ENCODE peak calls at places on chromosome 12, in five cellular contexts. One of them, this sample, is unnamed.

GRCh38 chr12:5003025-5003666 is 40.5 kb upstream of the KCNA5 start:
- DNase-seq in fibroblast of lung: peak; percentile 40
- DNase-seq in NCI-H1417: peak; percentile 90
- DNase-seq in NAMALWA: peak; percentile 75
- DNase-seq in activated CD4-positive, alpha-beta T cell treated with anti-CD3 and anti-CD28 coated beads, Interleukin-2, amount 50 U/mL, for 24 hours: no peak
- DNase-seq in this sample: peak; percentile 100

GRCh38 chr12:21939435-21939834 is 1.8 kb downstream of the ABCC9 start:
- DNase-seq in NCI-H1417: no peak
- DNase-seq in activated CD4-positive, alpha-beta T cell treated with anti-CD3 and anti-CD28 coated beads, Interleukin-2, amount 50 U/mL, for 24 hours: no peak
- DNase-seq in fibroblast of lung: no peak
- DNase-seq in NAMALWA: no peak
- DNase-seq in this sample: no peak

GRCh38 chr12:15716566-15716965 is 72.6 kb downstream of the EPS8 start:
- DNase-seq in activated CD4-positive, alpha-beta T cell treated with anti-CD3 and anti-CD28 coated beads, Interleukin-2, amount 50 U/mL, for 24 hours: no peak
- DNase-seq in NAMALWA: no peak
- DNase-seq in NCI-H1417: no peak
- DNase-seq in fibroblast of lung: no peak
- DNase-seq in this sample: no peak

GRCh38 chr12:78455991-78456390 is 408.6 kb upstream of the SYT1 start:
- DNase-seq in fibroblast of lung: peak; percentile 18
- DNase-seq in activated CD4-positive, alpha-beta T cell treated with anti-CD3 and anti-CD28 coated beads, Interleukin-2, amount 50 U/mL, for 24 hours: no peak
- DNase-seq in NCI-H1417: no peak
- DNase-seq in NAMALWA: no peak
- DNase-seq in this sample: no peak

GRCh38 chr12:27790179-27790578 is 10.1 kb upstream of the MANSC4 start:
- DNase-seq in activated CD4-positive, alpha-beta T cell treated with anti-CD3 and anti-CD28 coated beads, Interleukin-2, amount 50 U/mL, for 24 hours: no peak
- DNase-seq in fibroblast of lung: no peak
- DNase-seq in NCI-H1417: no peak
- DNase-seq in NAMALWA: no peak
- DNase-seq in this sample: no peak

GRCh38 chr12:63802012-63802608 is 22.4 kb downstream of the RXYLT1 start:
- DNase-seq in fibroblast of lung: no peak
- DNase-seq in activated CD4-positive, alpha-beta T cell treated with anti-CD3 and anti-CD28 coated beads, Interleukin-2, amount 50 U/mL, for 24 hours: no peak
- DNase-seq in NAMALWA: peak; percentile 67
- DNase-seq in NCI-H1417: peak; percentile 84
- DNase-seq in this sample: peak; percentile 82

GRCh38 chr12:58530421-58531067 is 389.8 kb downstream of the LRIG3 start:
- DNase-seq in activated CD4-positive, alpha-beta T cell treated with anti-CD3 and anti-CD28 coated beads, Interleukin-2, amount 50 U/mL, for 24 hours: no peak
- DNase-seq in NCI-H1417: no peak
- DNase-seq in fibroblast of lung: peak; percentile 95
- DNase-seq in NAMALWA: no peak
- DNase-seq in this sample: no peak

GRCh38 chr12:76265424-76266180 is 82.6 kb downstream of the BBS10 start:
- DNase-seq in NAMALWA: no peak
- DNase-seq in NCI-H1417: no peak
- DNase-seq in fibroblast of lung: peak; percentile 65
- DNase-seq in activated CD4-positive, alpha-beta T cell treated with anti-CD3 and anti-CD28 coated beads, Interleukin-2, amount 50 U/mL, for 24 hours: no peak
- DNase-seq in this sample: no peak

GRCh38 chr12:20832911-20833310 is 22.4 kb downstream of the SLCO1B3 start:
- DNase-seq in NCI-H1417: no peak
- DNase-seq in activated CD4-positive, alpha-beta T cell treated with anti-CD3 and anti-CD28 coated beads, Interleukin-2, amount 50 U/mL, for 24 hours: no peak
- DNase-seq in fibroblast of lung: no peak
- DNase-seq in NAMALWA: no peak
- DNase-seq in this sample: no peak

GRCh38 chr12:107355004-107355565 is 261.7 kb upstream of the CRY1 start:
- DNase-seq in NAMALWA: no peak
- DNase-seq in activated CD4-positive, alpha-beta T cell treated with anti-CD3 and anti-CD28 coated beads, Interleukin-2, amount 50 U/mL, for 24 hours: no peak
- DNase-seq in fibroblast of lung: no peak
- DNase-seq in NCI-H1417: peak; percentile 11
- DNase-seq in this sample: no peak

GRCh38 chr12:88310666-88311065 is 168.6 kb downstream of the TMTC3 start:
- DNase-seq in fibroblast of lung: no peak
- DNase-seq in NCI-H1417: no peak
- DNase-seq in activated CD4-positive, alpha-beta T cell treated with anti-CD3 and anti-CD28 coated beads, Interleukin-2, amount 50 U/mL, for 24 hours: no peak
- DNase-seq in NAMALWA: no peak
- DNase-seq in this sample: no peak

GRCh38 chr12:130420071-130420470 is 82.4 kb downstream of the PIWIL1 start:
- DNase-seq in NCI-H1417: no peak
- DNase-seq in fibroblast of lung: no peak
- DNase-seq in NAMALWA: no peak
- DNase-seq in activated CD4-positive, alpha-beta T cell treated with anti-CD3 and anti-CD28 coated beads, Interleukin-2, amount 50 U/mL, for 24 hours: no peak
- DNase-seq in this sample: no peak

GRCh38 chr12:76032043-76032981 is 736 bp upstream of the PHLDA1 start:
- DNase-seq in NAMALWA: peak; percentile 39
- DNase-seq in NCI-H1417: no peak
- DNase-seq in activated CD4-positive, alpha-beta T cell treated with anti-CD3 and anti-CD28 coated beads, Interleukin-2, amount 50 U/mL, for 24 hours: no peak
- DNase-seq in fibroblast of lung: peak; percentile 75
- DNase-seq in this sample: peak; percentile 89

GRCh38 chr12:56158926-56159461 is 835 bp downstream of the MYL6 start:
- DNase-seq in NCI-H1417: peak; percentile 74
- DNase-seq in activated CD4-positive, alpha-beta T cell treated with anti-CD3 and anti-CD28 coated beads, Interleukin-2, amount 50 U/mL, for 24 hours: no peak
- DNase-seq in NAMALWA: peak; percentile 55
- DNase-seq in fibroblast of lung: peak; percentile 73
- DNase-seq in this sample: peak; percentile 70

GRCh38 chr12:18932715-18933114 is 194.8 kb downstream of the CAPZA3 start:
- DNase-seq in NCI-H1417: no peak
- DNase-seq in fibroblast of lung: peak; percentile 35
- DNase-seq in activated CD4-positive, alpha-beta T cell treated with anti-CD3 and anti-CD28 coated beads, Interleukin-2, amount 50 U/mL, for 24 hours: no peak
- DNase-seq in NAMALWA: no peak
- DNase-seq in this sample: no peak

GRCh38 chr12:84912191-84913142 is at the start of gene SLC6A15:
- DNase-seq in NCI-H1417: peak; percentile 97
- DNase-seq in fibroblast of lung: peak; percentile 74
- DNase-seq in activated CD4-positive, alpha-beta T cell treated with anti-CD3 and anti-CD28 coated beads, Interleukin-2, amount 50 U/mL, for 24 hours: no peak
- DNase-seq in NAMALWA: no peak
- DNase-seq in this sample: peak; percentile 97

GRCh38 chr12:93790472-93791152 is 113.4 kb downstream of the CRADD start:
- DNase-seq in fibroblast of lung: peak; percentile 93
- DNase-seq in NCI-H1417: no peak
- DNase-seq in NAMALWA: no peak
- DNase-seq in activated CD4-positive, alpha-beta T cell treated with anti-CD3 and anti-CD28 coated beads, Interleukin-2, amount 50 U/mL, for 24 hours: no peak
- DNase-seq in this sample: peak; percentile 62

GRCh38 chr12:58967551-58967950 is 47.2 kb upstream of the LRIG3 start:
- DNase-seq in NCI-H1417: no peak
- DNase-seq in activated CD4-positive, alpha-beta T cell treated with anti-CD3 and anti-CD28 coated beads, Interleukin-2, amount 50 U/mL, for 24 hours: no peak
- DNase-seq in fibroblast of lung: peak; percentile 26
- DNase-seq in NAMALWA: no peak
- DNase-seq in this sample: peak; percentile 97

GRCh38 chr12:131827961-131828534 is at the start of gene MMP17:
- DNase-seq in NAMALWA: no peak
- DNase-seq in fibroblast of lung: peak; percentile 62
- DNase-seq in activated CD4-positive, alpha-beta T cell treated with anti-CD3 and anti-CD28 coated beads, Interleukin-2, amount 50 U/mL, for 24 hours: no peak
- DNase-seq in NCI-H1417: peak; percentile 60
- DNase-seq in this sample: peak; percentile 78

GRCh38 chr12:52629251-52630103 is 11.1 kb upstream of the KRT73 start:
- DNase-seq in fibroblast of lung: no peak
- DNase-seq in NAMALWA: no peak
- DNase-seq in activated CD4-positive, alpha-beta T cell treated with anti-CD3 and anti-CD28 coated beads, Interleukin-2, amount 50 U/mL, for 24 hours: no peak
- DNase-seq in NCI-H1417: no peak
- DNase-seq in this sample: no peak

GRCh38 chr12:26524862-26525465 is 308.0 kb downstream of the ITPR2 start:
- DNase-seq in NCI-H1417: peak; percentile 7
- DNase-seq in NAMALWA: peak; percentile 52
- DNase-seq in fibroblast of lung: peak; percentile 23
- DNase-seq in activated CD4-positive, alpha-beta T cell treated with anti-CD3 and anti-CD28 coated beads, Interleukin-2, amount 50 U/mL, for 24 hours: no peak
- DNase-seq in this sample: peak; percentile 59

GRCh38 chr12:109766251-109766778 is 52.7 kb downstream of the FAM222A start:
- DNase-seq in NAMALWA: no peak
- DNase-seq in activated CD4-positive, alpha-beta T cell treated with anti-CD3 and anti-CD28 coated beads, Interleukin-2, amount 50 U/mL, for 24 hours: no peak
- DNase-seq in NCI-H1417: no peak
- DNase-seq in fibroblast of lung: no peak
- DNase-seq in this sample: no peak

GRCh38 chr12:43957732-43958131 is 121.9 kb downstream of the TMEM117 start:
- DNase-seq in NCI-H1417: peak; percentile 81
- DNase-seq in fibroblast of lung: peak; percentile 51
- DNase-seq in NAMALWA: peak; percentile 74
- DNase-seq in activated CD4-positive, alpha-beta T cell treated with anti-CD3 and anti-CD28 coated beads, Interleukin-2, amount 50 U/mL, for 24 hours: no peak
- DNase-seq in this sample: peak; percentile 87

GRCh38 chr12:20183563-20183962 is 184.8 kb upstream of the PDE3A start:
- DNase-seq in fibroblast of lung: peak; percentile 67
- DNase-seq in NAMALWA: no peak
- DNase-seq in activated CD4-positive, alpha-beta T cell treated with anti-CD3 and anti-CD28 coated beads, Interleukin-2, amount 50 U/mL, for 24 hours: no peak
- DNase-seq in NCI-H1417: no peak
- DNase-seq in this sample: no peak

GRCh38 chr12:121823727-121824115 is 19.9 kb downstream of the SETD1B start:
- DNase-seq in fibroblast of lung: no peak
- DNase-seq in NAMALWA: no peak
- DNase-seq in NCI-H1417: no peak
- DNase-seq in activated CD4-positive, alpha-beta T cell treated with anti-CD3 and anti-CD28 coated beads, Interleukin-2, amount 50 U/mL, for 24 hours: no peak
- DNase-seq in this sample: no peak

GRCh38 chr12:292186-292585 is 29.6 kb upstream of the SLC6A13 start:
- DNase-seq in NCI-H1417: no peak
- DNase-seq in fibroblast of lung: peak; percentile 63
- DNase-seq in NAMALWA: no peak
- DNase-seq in activated CD4-positive, alpha-beta T cell treated with anti-CD3 and anti-CD28 coated beads, Interleukin-2, amount 50 U/mL, for 24 hours: no peak
- DNase-seq in this sample: no peak

GRCh38 chr12:76003263-76003640 is 28.3 kb downstream of the PHLDA1 start:
- DNase-seq in NAMALWA: no peak
- DNase-seq in activated CD4-positive, alpha-beta T cell treated with anti-CD3 and anti-CD28 coated beads, Interleukin-2, amount 50 U/mL, for 24 hours: no peak
- DNase-seq in NCI-H1417: no peak
- DNase-seq in fibroblast of lung: no peak
- DNase-seq in this sample: no peak

GRCh38 chr12:115227137-115227615 is 543.2 kb upstream of the TBX3 start:
- DNase-seq in NCI-H1417: no peak
- DNase-seq in fibroblast of lung: peak; percentile 80
- DNase-seq in activated CD4-positive, alpha-beta T cell treated with anti-CD3 and anti-CD28 coated beads, Interleukin-2, amount 50 U/mL, for 24 hours: no peak
- DNase-seq in NAMALWA: no peak
- DNase-seq in this sample: no peak

GRCh38 chr12:116640320-116640719 is 81.1 kb downstream of the MAP1LC3B2 start:
- DNase-seq in activated CD4-positive, alpha-beta T cell treated with anti-CD3 and anti-CD28 coated beads, Interleukin-2, amount 50 U/mL, for 24 hours: no peak
- DNase-seq in fibroblast of lung: no peak
- DNase-seq in NCI-H1417: no peak
- DNase-seq in NAMALWA: no peak
- DNase-seq in this sample: no peak

GRCh38 chr12:57085999-57086950 is 2.6 kb upstream of the NAB2 start:
- DNase-seq in NAMALWA: peak; percentile 76
- DNase-seq in NCI-H1417: peak; percentile 67
- DNase-seq in fibroblast of lung: peak; percentile 79
- DNase-seq in activated CD4-positive, alpha-beta T cell treated with anti-CD3 and anti-CD28 coated beads, Interleukin-2, amount 50 U/mL, for 24 hours: no peak
- DNase-seq in this sample: peak; percentile 47

GRCh38 chr12:105330938-105331804 is 680 bp downstream of the C12orf75 start:
- DNase-seq in activated CD4-positive, alpha-beta T cell treated with anti-CD3 and anti-CD28 coated beads, Interleukin-2, amount 50 U/mL, for 24 hours: no peak
- DNase-seq in fibroblast of lung: no peak
- DNase-seq in NCI-H1417: peak; percentile 80
- DNase-seq in NAMALWA: peak; percentile 54
- DNase-seq in this sample: peak; percentile 79

GRCh38 chr12:111519083-111519482 is 80.0 kb downstream of the ATXN2 start:
- DNase-seq in NCI-H1417: no peak
- DNase-seq in activated CD4-positive, alpha-beta T cell treated with anti-CD3 and anti-CD28 coated beads, Interleukin-2, amount 50 U/mL, for 24 hours: no peak
- DNase-seq in fibroblast of lung: no peak
- DNase-seq in NAMALWA: no peak
- DNase-seq in this sample: no peak

GRCh38 chr12:64457036-64457435 is 5.1 kb downstream of the TBK1 start:
- DNase-seq in fibroblast of lung: no peak
- DNase-seq in NAMALWA: no peak
- DNase-seq in NCI-H1417: no peak
- DNase-seq in activated CD4-positive, alpha-beta T cell treated with anti-CD3 and anti-CD28 coated beads, Interleukin-2, amount 50 U/mL, for 24 hours: no peak
- DNase-seq in this sample: no peak

This sample was measured in DMS53.